ENCODE peak calls at places on chromosomes 7 and 10, in six cellular contexts. C is caudate nucleus; Z is stimulated activated CD4-positive, alpha-beta T cell treated with anti-CD3 and anti-CD28 coated beads, Interleukin-2, amount 100 ng/mL, for 48 hours; L is fibroblast of lung; B is fibroblast of the aortic adventitia; K is activated T-cell treated with anti-CD3 and anti-CD28 coated beads, Interleukin-2, amount 50 U/mL, for 4 hours. Y is an unnamed sample.

GRCh38 chr7:32941996-32942782 is 15.1 kb upstream of the FKBP9 start:
- DNase-seq in C (peak), Z (peak), L (peak), B (peak), K (peak), Y (no peak)

GRCh38 chr10:21927601-21928000 is 75.9 kb downstream of the DNAJC1 start:
- DNase-seq in C (no peak), Z (no peak), L (peak), B (peak), K (no peak), Y (no peak)

GRCh38 chr7:114081606-114082425 is 163.0 kb upstream of the PPP1R3A start:
- DNase-seq in C (no peak), Z (no peak), L (peak), B (peak), K (no peak), Y (no peak)

GRCh38 chr10:28250782-28251181 is 52.1 kb downstream of the MPP7 start:
- DNase-seq in C (no peak), Z (no peak), L (peak), B (peak), K (no peak), Y (no peak)

GRCh38 chr7:133512560-133512959 is 259.7 kb downstream of the EXOC4 start:
- DNase-seq in C (no peak), Z (no peak), L (peak), B (peak), K (no peak), Y (no peak)

GRCh38 chr10:118595598-118596425 is at the start of gene PRLHR:
- DNase-seq in C (no peak), Z (no peak), L (peak), B (peak), K (no peak), Y (no peak)

GRCh38 chr7:132402096-132402495 is 174.2 kb downstream of the PLXNA4 start:
- DNase-seq in C (no peak), Z (no peak), L (no peak), B (no peak), K (no peak), Y (no peak)

GRCh38 chr10:68492118-68492517 is 20.3 kb upstream of the DNA2 start:
- DNase-seq in C (no peak), Z (no peak), L (peak), B (no peak), K (no peak), Y (no peak)

GRCh38 chr7:7562736-7563135 is 3.9 kb upstream of the MIOS start:
- DNase-seq in C (no peak), Z (no peak), L (peak), B (no peak), K (no peak), Y (no peak)

GRCh38 chr7:157736341-157736740 is 399.5 kb downstream of the DNAJB6 start:
- DNase-seq in C (no peak), Z (no peak), L (no peak), B (no peak), K (no peak), Y (no peak)